ENCODE peak calls at places on chromosomes 11 and 22, in five cellular contexts. D, J, B, Z and I are unnamed samples.

GRCh38 chr11:134358165-134358852 is 26.5 kb downstream of the GLB1L2 start:
- DNase-seq in B (no peak), Z (no peak), J (no peak), D (no peak), I (no peak)

GRCh38 chr11:38900156-38900679 is 2302.2 kb upstream of the RAG2 start:
- DNase-seq in D (no peak), B (no peak), Z (no peak), J (no peak), I (no peak)

GRCh38 chr11:111819161-111820058 is 52.0 kb downstream of the ALG9 start:
- DNase-seq in Z (no peak), D (no peak), B (no peak), J (no peak), I (no peak)

GRCh38 chr22:38177926-38178604 is 3.6 kb downstream of the PLA2G6 start:
- DNase-seq in D (no peak), Z (no peak), B (no peak), J (no peak), I (no peak)

GRCh38 chr22:28440517-28441366 is 238.9 kb downstream of the TTC28 start:
- DNase-seq in J (peak; percentile 13), Z (no peak), B (no peak), D (no peak), I (no peak)

GRCh38 chr22:20315337-20316216 is 4.3 kb downstream of the DGCR6L start:
- DNase-seq in J (no peak), B (no peak), D (no peak), Z (peak; percentile 25), I (peak; percentile 46)

GRCh38 chr22:45101828-45102227 is 61.9 kb upstream of the NUP50 start:
- DNase-seq in Z (peak; percentile 41), D (no peak), B (no peak), J (peak; percentile 70), I (no peak)

GRCh38 chr11:114059278-114059983 is at the start of gene ZBTB16:
- DNase-seq in J (peak; percentile 98), D (peak; percentile 52), Z (peak; percentile 87), B (peak; percentile 19), I (no peak)

GRCh38 chr22:35622132-35622913 is 5.2 kb upstream of the MB start:
- DNase-seq in B (no peak), Z (no peak), D (no peak), J (no peak), I (no peak)

GRCh38 chr11:14669958-14670357 is 26.4 kb downstream of the PDE3B start:
- DNase-seq in Z (no peak), D (no peak), J (no peak), B (no peak), I (no peak)

GRCh38 chr22:42757475-42757874 is 36.8 kb upstream of the A4GALT start:
- DNase-seq in J (no peak), B (no peak), Z (no peak), D (no peak), I (no peak)

GRCh38 chr11:88398372-88399140 is 61.0 kb upstream of the CTSC start:
- DNase-seq in D (no peak), B (no peak), Z (no peak), J (peak; percentile 73), I (no peak)

GRCh38 chr22:40529817-40530216 is 106.7 kb downstream of the MRTFA start:
- DNase-seq in D (no peak), J (no peak), Z (no peak), B (no peak), I (no peak)

GRCh38 chr11:100247701-100248100 is 439.4 kb upstream of the ARHGAP42 start:
- DNase-seq in Z (no peak), D (no peak), B (no peak), J (no peak), I (no peak)

GRCh38 chr11:66858939-66859685 is 2.2 kb downstream of the LRFN4 start:
- DNase-seq in Z (no peak), D (no peak), B (no peak), J (no peak), I (no peak)

GRCh38 chr11:43916621-43917020 is 25.8 kb upstream of the C11orf96 start:
- DNase-seq in Z (no peak), B (no peak), D (no peak), J (no peak), I (no peak)

GRCh38 chr11:78381867-78382266 is 35.8 kb downstream of the GAB2 start:
- DNase-seq in J (no peak), B (no peak), Z (no peak), D (no peak), I (no peak)

GRCh38 chr11:74466916-74467885 is at the start of gene KCNE3:
- DNase-seq in D (no peak), Z (peak; percentile 56), B (no peak), J (no peak), I (no peak)

GRCh38 chr11:73372371-73372993 is 3.7 kb upstream of the RELT start:
- DNase-seq in J (no peak), B (no peak), D (no peak), Z (no peak), I (no peak)

GRCh38 chr11:134479206-134479955 is 67.3 kb upstream of the B3GAT1 start:
- DNase-seq in D (no peak), Z (no peak), B (no peak), J (no peak), I (no peak)

GRCh38 chr22:43922123-43922522 is 1.5 kb upstream of the PNPLA3 start:
- DNase-seq in Z (no peak), J (no peak), B (no peak), D (no peak), I (no peak)

GRCh38 chr11:20259506-20259905 is 99.2 kb upstream of the DBX1 start:
- DNase-seq in B (no peak), J (no peak), D (no peak), Z (no peak), I (no peak)

GRCh38 chr11:114880458-114880857 is 202.1 kb downstream of the NXPE2 start:
- DNase-seq in J (no peak), Z (no peak), D (no peak), B (no peak), I (no peak)

GRCh38 chr11:134374171-134374570 is 37.9 kb downstream of the B3GAT1 start:
- DNase-seq in Z (no peak), J (no peak), B (no peak), D (no peak), I (no peak)

GRCh38 chr11:64078294-64078693 is 42.6 kb downstream of the FLRT1 start:
- DNase-seq in B (no peak), Z (no peak), J (no peak), D (no peak), I (no peak)

GRCh38 chr11:70942593-70942992 is 309.8 kb downstream of the SHANK2 start:
- DNase-seq in D (no peak), Z (no peak), J (peak; percentile 80), B (no peak), I (no peak)